ENCODE peak calls at places on chromosomes 6 and 20, in five cellular contexts. Y, H, F, B and W are unnamed samples.

GRCh38 chr6:135935951-135936601 is 84.6 kb downstream of the PDE7B start:
- DNase-seq in Y (peak), F (no peak), B (no peak), H (no peak), W (no peak)

GRCh38 chr6:143773503-143773902 is 69.6 kb upstream of the LTV1 start:
- DNase-seq in H (no peak), B (no peak), Y (no peak), F (no peak), W (no peak)

GRCh38 chr6:105087571-105088211 is 92.1 kb downstream of the POPDC3 start:
- DNase-seq in B (peak), Y (peak), F (peak), H (no peak), W (no peak)

GRCh38 chr6:46989384-46989783 is 52.7 kb downstream of the ADGRF1 start:
- DNase-seq in H (no peak), B (no peak), F (no peak), Y (no peak), W (no peak)

GRCh38 chr6:72716916-72717315 is 95.1 kb downstream of the KCNQ5 start:
- DNase-seq in Y (no peak), B (no peak), F (no peak), H (no peak), W (no peak)

GRCh38 chr20:48597521-48598302 is 230.1 kb downstream of the PREX1 start:
- DNase-seq in H (peak), F (no peak), Y (no peak), B (peak), W (peak)

GRCh38 chr6:89564752-89565427 is 73.7 kb downstream of the LYRM2 start:
- DNase-seq in B (no peak), Y (no peak), H (no peak), F (peak), W (peak)

GRCh38 chr6:36677059-36677749 is 1.3 kb upstream of the CDKN1A start:
- DNase-seq in Y (peak), B (no peak), F (no peak), H (no peak), W (no peak)

GRCh38 chr6:106215608-106216007 is 110.0 kb downstream of the ATG5 start:
- DNase-seq in F (no peak), Y (no peak), H (no peak), B (no peak), W (no peak)

GRCh38 chr6:30770164-30770563 is 25.8 kb upstream of the IER3 start:
- DNase-seq in Y (peak), B (no peak), F (no peak), H (no peak), W (no peak)

GRCh38 chr20:33262658-33263065 is 20.4 kb upstream of the BPIFB1 start:
- DNase-seq in H (peak), B (peak), F (peak), Y (peak), W (no peak)

GRCh38 chr20:22807646-22808045 is 223.3 kb upstream of the FOXA2 start:
- DNase-seq in F (peak), Y (no peak), B (no peak), H (no peak), W (no peak)